ENCODE peak calls at places on chromosomes 16 and 17, in nine cellular contexts. E, I, X, Q, R, S, K, O and N are unnamed samples. For H3K9me3, the result is how much of the 10 kb centered on the place peaks cover.

GRCh38 chr16:58494981-58495860 is 4.7 kb upstream of the NDRG4 start:
- DNase-seq in Q (peak), E (peak), K (peak), S (peak), R (peak), O (no peak), X (peak), I (no peak), N (peak)

GRCh38 chr17:58247511-58248363 is 9.4 kb downstream of the LPO start:
- DNase-seq in X (no peak), E (no peak), R (no peak), K (no peak), I (no peak), O (peak), Q (no peak), S (no peak), N (no peak)

GRCh38 chr17:61323696-61324539 is 75.7 kb upstream of the TBX2 start:
- DNase-seq in O (no peak), R (no peak), S (no peak), Q (no peak), X (peak), K (peak), I (no peak), E (peak), N (no peak)

GRCh38 chr16:55035956-55036355 is 105.3 kb downstream of the IRX5 start:
- DNase-seq in S (no peak), R (no peak), X (no peak), Q (no peak), E (no peak), O (no peak), K (no peak), I (no peak), N (no peak)

GRCh38 chr17:17495448-17496188 is 577 bp downstream of the RASD1 start:
- DNase-seq in S (peak), K (no peak), R (peak), Q (no peak), I (peak), E (no peak), O (no peak), X (no peak), N (peak)

GRCh38 chr16:27333549-27333948 is 19.8 kb downstream of the IL4R start:
- DNase-seq in O (no peak), S (no peak), X (no peak), I (no peak), R (no peak), E (no peak), Q (no peak), K (no peak), N (no peak)

GRCh38 chr17:48834973-48835372 is 4.1 kb downstream of the CALCOCO2 start:
- DNase-seq in K (no peak), X (no peak), E (no peak), R (no peak), S (no peak), Q (no peak), O (no peak), I (no peak), N (no peak)

GRCh38 chr17:45338996-45339535 is 22.2 kb upstream of the MAP3K14 start:
- DNase-seq in X (no peak), S (peak), O (no peak), E (no peak), R (no peak), K (peak), Q (no peak), I (no peak), N (no peak)

GRCh38 chr16:81626181-81626674 is 152.9 kb upstream of the PLCG2 start:
- DNase-seq in S (no peak), R (no peak), I (no peak), E (no peak), Q (no peak), K (no peak), X (no peak), O (no peak), N (no peak)

GRCh38 chr17:4176803-4177472 is 33.9 kb downstream of the CYB5D2 start:
- DNase-seq in E (no peak), R (no peak), K (no peak), S (no peak), I (no peak), O (no peak), X (no peak), Q (no peak), N (no peak)

GRCh38 chr16:84845496-84846002 is 25.8 kb downstream of the CRISPLD2 start:
- DNase-seq in K (no peak), I (no peak), E (no peak), Q (no peak), X (no peak), R (no peak), O (no peak), S (no peak), N (no peak)

GRCh38 chr17:59680314-59680713 is 26.9 kb downstream of the PTRH2 start:
- DNase-seq in E (no peak), X (no peak), Q (no peak), O (no peak), I (no peak), S (no peak), R (no peak), K (no peak), N (no peak)

GRCh38 chr16:51875834-51876725 is 670.9 kb downstream of the TOX3 start:
- DNase-seq in Q (no peak), K (no peak), I (no peak), S (no peak), O (no peak), R (no peak), X (no peak), E (no peak), N (no peak)

GRCh38 chr17:10099051-10099571 is 99.3 kb downstream of the GAS7 start:
- DNase-seq in S (no peak), Q (no peak), E (no peak), R (no peak), O (no peak), K (no peak), X (peak), I (no peak), N (no peak)

GRCh38 chr17:231191-231965 is 49.9 kb upstream of the DOC2B start:
- DNase-seq in E (no peak), I (no peak), X (no peak), K (peak), Q (no peak), O (no peak), S (peak), R (no peak), N (peak)

GRCh38 chr17:69870751-69871199 is 204.2 kb upstream of the KCNJ16 start:
- DNase-seq in X (no peak), S (no peak), I (peak), E (no peak), K (no peak), Q (no peak), R (no peak), O (no peak), N (no peak)

GRCh38 chr17:33725675-33726271 is 432.7 kb upstream of the ASIC2 start:
- DNase-seq in Q (peak), I (no peak), O (no peak), E (peak), X (no peak), K (no peak), S (peak), R (peak), N (peak)

GRCh38 chr17:44170499-44171201 is at the start of gene ASB16:
- DNase-seq in O (no peak), S (no peak), Q (peak), R (no peak), X (no peak), I (peak), K (no peak), E (no peak), N (no peak)

GRCh38 chr17:40524243-40524965 is 23.0 kb upstream of the TNS4 start:
- DNase-seq in I (no peak), S (peak), E (no peak), X (no peak), O (no peak), K (peak), Q (no peak), R (no peak), N (no peak)

GRCh38 chr16:84650062-84650991 is 2.0 kb downstream of the KLHL36 start:
- DNase-seq in Q (no peak), K (no peak), E (peak), X (no peak), R (no peak), I (no peak), S (no peak), O (no peak), N (no peak)

GRCh38 chr17:82107341-82107860 is 9.4 kb upstream of the FASN start:
- DNase-seq in S (no peak), Q (no peak), K (no peak), E (peak), X (peak), O (no peak), I (no peak), R (peak), N (peak)

GRCh38 chr17:45228985-45229517 is 7.4 kb downstream of the FMNL1 start:
- DNase-seq in S (peak), X (peak), Q (peak), R (peak), E (peak), I (no peak), K (peak), O (peak), N (peak)

GRCh38 chr16:75256871-75257343 is 5.5 kb upstream of the BCAR1 start:
- DNase-seq in R (peak), Q (no peak), S (no peak), K (peak), I (no peak), O (no peak), E (no peak), X (peak), N (no peak)

GRCh38 chr16:29877266-29877961 is 14.4 kb upstream of the CDIPT start:
- DNase-seq in Q (no peak), X (no peak), I (no peak), K (no peak), E (peak), R (no peak), O (no peak), S (no peak), N (no peak)

GRCh38 chr16:21599158-21599993 is at the start of gene METTL9:
- DNase-seq in I (peak), E (peak), S (peak), X (peak), Q (peak), R (peak), K (peak), O (peak), N (peak)
- TF ChIP-seq POLR2A in I (peak), E (peak), S (peak), X (peak), Q (peak), R (peak), K (peak), O (peak), N (peak)

GRCh38 chr17:74101527-74101926 is 102.0 kb upstream of the RPL38 start:
- DNase-seq in I (no peak), S (no peak), X (no peak), Q (no peak), R (no peak), E (no peak), K (no peak), O (no peak), N (no peak)
- H3K9me3 ChIP-seq in I (under half), S (under half), X (under half), Q (under half), R (under half), E (under half), K (under half), O (under half), N (under half)

GRCh38 chr16:4370151-4370550 is 1.5 kb upstream of the VASN start:
- DNase-seq in I (no peak), X (no peak), Q (no peak), O (no peak), K (no peak), S (no peak), R (no peak), E (no peak), N (no peak)
- TF ChIP-seq POLR2A in I (no peak), X (no peak), Q (no peak), O (no peak), K (no peak), S (no peak), R (no peak), E (no peak), N (no peak)

GRCh38 chr17:79510071-79510470 is 100.8 kb downstream of the RBFOX3 start:
- DNase-seq in E (no peak), O (no peak), X (no peak), K (no peak), R (no peak), I (no peak), Q (no peak), S (no peak), N (no peak)
- H3K9me3 ChIP-seq in E (under half), O (under half), X (under half), K (under half), R (under half), I (under half), Q (under half), S (under half), N (under half)